ENCODE peak calls at places on chromosome 4, in seven cellular contexts. R is Right ventricle myocardium inferior; H is hepatocyte; W is posterior vena cava; C is neural crest cell; S is activated CD8-positive, alpha-beta memory T cell treated with anti-CD3 and anti-CD28 coated beads for 24 hours; A is CD8-positive, alpha-beta T cell. K is an unnamed sample.

GRCh38 chr4:101346312-101346561 is 1.1 kb downstream of the PPP3CA start:
- DNase-seq in R (peak; percentile 80), H (no peak), W (no peak), C (no peak), S (peak; percentile 68), A (peak; percentile 64), K (no peak)

GRCh38 chr4:2069161-2069971 is 10.2 kb downstream of the NAT8L start:
- DNase-seq in R (peak; percentile 47), H (no peak), W (peak; percentile 64), C (no peak), S (no peak), A (no peak), K (peak; percentile 71)

GRCh38 chr4:110371016-110371795 is 104.7 kb upstream of the ENPEP start:
- DNase-seq in R (no peak), H (no peak), W (no peak), C (no peak), S (no peak), A (no peak), K (no peak)

GRCh38 chr4:170248576-170248975 is 158.8 kb upstream of the AADAT start:
- DNase-seq in R (no peak), H (no peak), W (no peak), C (no peak), S (no peak), A (no peak), K (no peak)

GRCh38 chr4:152937535-152938236 is 1.6 kb downstream of the FHDC1 start:
- DNase-seq in R (no peak), H (peak; percentile 77), W (peak; percentile 84), C (peak; percentile 25), S (peak; percentile 67), A (no peak), K (peak; percentile 84)

GRCh38 chr4:129355529-129355928 is 259.6 kb downstream of the C4orf33 start:
- DNase-seq in R (no peak), H (peak; percentile 19), W (no peak), C (no peak), S (no peak), A (no peak), K (no peak)

GRCh38 chr4:167541286-167541685 is 307.0 kb upstream of the SPOCK3 start:
- DNase-seq in R (no peak), H (no peak), W (no peak), C (no peak), S (no peak), A (no peak), K (no peak)

GRCh38 chr4:55445921-55446577 is 50.3 kb downstream of the TMEM165 start:
- DNase-seq in R (no peak), H (no peak), W (no peak), C (no peak), S (no peak), A (no peak), K (no peak)

GRCh38 chr4:102789317-102789717 is 28.5 kb upstream of the MANBA start:
- DNase-seq in R (no peak), H (peak; percentile 15), W (no peak), C (no peak), S (no peak), A (no peak), K (no peak)

GRCh38 chr4:4338632-4339031 is 48.3 kb upstream of the NSG1 start:
- DNase-seq in R (no peak), H (no peak), W (no peak), C (no peak), S (no peak), A (no peak), K (peak; percentile 38)

GRCh38 chr4:7623468-7623867 is 188.7 kb upstream of the PSAPL1 start:
- DNase-seq in R (no peak), H (no peak), W (no peak), C (no peak), S (no peak), A (no peak), K (no peak)

GRCh38 chr4:10664408-10664807 is 20.2 kb downstream of the CLNK start:
- DNase-seq in R (no peak), H (peak; percentile 28), W (peak; percentile 83), C (no peak), S (no peak), A (no peak), K (no peak)

GRCh38 chr4:67871867-67872266 is 11.9 kb downstream of the TMPRSS11D start:
- DNase-seq in R (no peak), H (peak; percentile 58), W (no peak), C (no peak), S (no peak), A (no peak), K (no peak)

GRCh38 chr4:147714575-147715401 is 17.1 kb upstream of the ARHGAP10 start:
- DNase-seq in R (no peak), H (no peak), W (no peak), C (no peak), S (no peak), A (no peak), K (no peak)

GRCh38 chr4:156291317-156291716 is 337.7 kb upstream of the CTSO start:
- DNase-seq in R (no peak), H (peak; percentile 19), W (no peak), C (no peak), S (no peak), A (no peak), K (no peak)

GRCh38 chr4:41734366-41734765 is 14.2 kb downstream of the PHOX2B start:
- DNase-seq in R (no peak), H (no peak), W (no peak), C (no peak), S (no peak), A (no peak), K (no peak)

GRCh38 chr4:141388483-141388882 is 167.8 kb downstream of the ZNF330 start:
- DNase-seq in R (no peak), H (no peak), W (no peak), C (no peak), S (no peak), A (no peak), K (no peak)

GRCh38 chr4:5465956-5466355 is 242.4 kb downstream of the EVC2 start:
- DNase-seq in R (no peak), H (no peak), W (no peak), C (no peak), S (no peak), A (no peak), K (no peak)

GRCh38 chr4:181597766-181598165 is 645.4 kb upstream of the TENM3 start:
- DNase-seq in R (no peak), H (no peak), W (no peak), C (no peak), S (no peak), A (no peak), K (no peak)